ENCODE peak calls at places on chromosomes 1 and 21, in nine cellular contexts. P, S, N, T, F, D, K, V and Y are unnamed samples.
A peak's percentile ranks its signal among the peaks of the same experiment; 100 is the strongest.

GRCh38 chr1:116540088-116540487 is 30.7 kb downstream of the CD58 start:
- DNase-seq in K (no peak), T (no peak), V (no peak), N (no peak), F (no peak), S (no peak), P (no peak), D (no peak), Y (no peak)

GRCh38 chr1:234315091-234315541 is 58.1 kb upstream of the COA6 start:
- DNase-seq in S (peak; percentile 52), N (no peak), P (no peak), D (no peak), K (no peak), V (peak; percentile 77), F (peak; percentile 35), T (peak; percentile 84), Y (no peak)

GRCh38 chr1:207825296-207825695 is 73.4 kb downstream of the CD46 start:
- DNase-seq in D (no peak), F (no peak), N (no peak), P (no peak), V (no peak), K (no peak), S (no peak), T (no peak), Y (no peak)

GRCh38 chr1:172746091-172746949 is 87.4 kb downstream of the FASLG start:
- DNase-seq in D (peak; percentile 34), V (peak; percentile 99), S (peak; percentile 100), T (peak; percentile 100), N (peak; percentile 36), F (peak; percentile 99), P (no peak), K (no peak), Y (no peak)

GRCh38 chr1:15167386-15167785 is 13.8 kb downstream of the TMEM51 start:
- DNase-seq in D (no peak), K (no peak), V (peak; percentile 61), F (peak; percentile 61), S (no peak), P (no peak), T (peak; percentile 16), N (no peak), Y (no peak)

GRCh38 chr1:116824631-116825399 is 70.6 kb downstream of the CD2 start:
- DNase-seq in N (peak; percentile 36), T (no peak), F (no peak), V (peak; percentile 33), P (no peak), D (no peak), K (no peak), S (no peak), Y (no peak)

GRCh38 chr1:89962024-89962741 is 32.7 kb upstream of the ZNF326 start:
- DNase-seq in D (no peak), F (no peak), P (no peak), S (no peak), N (no peak), K (no peak), T (no peak), V (peak; percentile 44), Y (no peak)

GRCh38 chr1:23810818-23811420 is 10.4 kb upstream of the GALE start:
- DNase-seq in V (peak; percentile 56), T (peak; percentile 59), N (peak; percentile 90), K (no peak), F (peak; percentile 25), P (no peak), D (no peak), S (peak; percentile 43), Y (no peak)

GRCh38 chr1:109399326-109399957 is 1.7 kb upstream of the SORT1 start:
- DNase-seq in K (no peak), S (peak; percentile 69), P (no peak), N (peak; percentile 51), F (peak; percentile 73), T (peak; percentile 88), V (peak; percentile 82), D (no peak), Y (no peak)

GRCh38 chr1:51910182-51910581 is 31.7 kb upstream of the NRDC start:
- DNase-seq in S (no peak), P (no peak), K (no peak), V (no peak), N (no peak), D (no peak), T (no peak), F (no peak), Y (no peak)

GRCh38 chr1:180948846-180949615 is 36.3 kb downstream of the KIAA1614 start:
- DNase-seq in K (peak; percentile 59), S (no peak), V (no peak), T (no peak), F (no peak), D (no peak), P (no peak), N (no peak), Y (no peak)

GRCh38 chr1:55813619-55814018 is 598.5 kb upstream of the USP24 start:
- DNase-seq in K (no peak), N (peak; percentile 22), F (peak; percentile 84), P (no peak), V (peak; percentile 87), T (peak; percentile 49), S (peak; percentile 93), D (peak; percentile 64), Y (no peak)

GRCh38 chr1:112436384-112437156 is 40.6 kb downstream of the CTTNBP2NL start:
- DNase-seq in N (no peak), K (no peak), S (no peak), V (no peak), T (no peak), D (no peak), F (no peak), P (no peak), Y (no peak)

GRCh38 chr1:15465674-15466073 is 9.1 kb downstream of the CELA2A start:
- DNase-seq in D (no peak), K (no peak), T (no peak), F (no peak), P (no peak), V (no peak), N (no peak), S (no peak), Y (no peak)

GRCh38 chr1:92987462-92987861 is 26.2 kb upstream of the DIPK1A start:
- DNase-seq in D (no peak), S (no peak), F (no peak), T (no peak), K (no peak), N (no peak), V (no peak), P (no peak), Y (no peak)

GRCh38 chr1:177119311-177119710 is 45.2 kb downstream of the ASTN1 start:
- DNase-seq in S (no peak), P (no peak), K (no peak), D (no peak), T (no peak), F (no peak), N (no peak), V (no peak), Y (no peak)

GRCh38 chr21:41170442-41170841 is 2.5 kb downstream of the BACE2 start:
- DNase-seq in S (peak; percentile 46), D (peak; percentile 35), V (peak; percentile 54), P (no peak), K (no peak), N (peak; percentile 61), T (peak; percentile 71), F (peak; percentile 23), Y (no peak)
- TF ChIP-seq CTCF in S (peak; percentile 77), D (peak; percentile 34), V (peak; percentile 86), P (no peak), K (peak; percentile 33), N (peak; percentile 62), T (peak; percentile 86), F (peak; percentile 51), Y (no peak)

GRCh38 chr21:44066116-44066515 is 41.1 kb upstream of the PWP2 start:
- DNase-seq in N (no peak), V (no peak), S (no peak), K (no peak), F (no peak), D (no peak), T (no peak), P (no peak), Y (no peak)

GRCh38 chr21:44070391-44070790 is 36.8 kb upstream of the PWP2 start:
- DNase-seq in F (no peak), T (no peak), D (no peak), N (no peak), S (no peak), V (no peak), P (no peak), K (no peak), Y (no peak)

GRCh38 chr21:44064852-44065403 is 42.3 kb upstream of the PWP2 start:
- DNase-seq in K (no peak), V (no peak), D (no peak), S (no peak), F (no peak), N (no peak), T (no peak), P (no peak), Y (no peak)

GRCh38 chr21:44065428-44065827 is 41.8 kb upstream of the PWP2 start:
- DNase-seq in S (peak; percentile 65), D (no peak), N (no peak), V (peak; percentile 66), T (no peak), K (no peak), P (no peak), F (peak; percentile 23), Y (no peak)

DNA sequence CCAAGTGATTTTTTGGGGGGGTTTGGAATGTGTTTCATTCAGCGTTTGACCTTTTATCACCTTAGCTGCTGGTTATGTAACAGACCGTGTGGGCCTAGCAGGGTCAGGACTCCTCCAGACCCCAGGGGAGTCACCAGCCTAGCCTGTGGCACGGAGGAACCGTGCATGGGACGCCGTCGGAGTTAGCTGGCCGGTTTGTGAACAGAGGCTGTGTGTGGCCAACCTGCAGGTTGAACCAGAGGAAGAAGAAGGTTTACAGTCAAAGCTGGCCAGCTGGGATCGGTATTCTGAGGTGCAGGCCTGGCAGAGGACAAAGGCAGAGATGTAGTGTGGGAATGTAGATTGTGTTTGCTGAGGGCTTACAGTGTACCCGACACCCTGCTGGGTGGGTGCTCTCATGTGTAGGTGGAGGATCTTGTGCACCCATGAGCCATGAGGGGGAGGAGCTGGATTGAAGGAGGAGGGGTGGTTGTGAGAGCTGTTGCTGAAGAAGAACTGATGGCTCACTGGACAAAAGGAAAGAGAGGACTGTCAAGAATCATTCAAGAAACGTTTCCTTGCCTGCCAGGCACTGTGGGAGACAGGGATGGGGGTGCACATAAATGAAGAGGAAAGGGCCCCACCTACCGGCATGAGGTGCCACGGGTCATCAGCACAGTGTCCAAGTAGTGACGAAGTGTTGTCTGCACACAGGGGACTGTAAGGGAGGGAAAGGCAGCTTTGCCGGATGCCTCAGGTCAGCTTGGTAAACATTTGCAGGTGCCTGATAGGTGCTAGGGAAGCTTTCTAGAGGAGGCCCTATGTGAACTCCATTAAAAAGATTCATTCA is 40.0 kb upstream of the PWP2 start:
- DNase-seq in D (no peak), P (no peak), V (no peak), N (no peak), T (no peak), S (peak; percentile 29), F (no peak), K (no peak), Y (no peak)
- TF ChIP-seq CTCF in D (no peak), P (no peak), V (no peak), N (no peak), T (peak; percentile 8), S (peak; percentile 19), F (no peak), K (no peak), Y (no peak)

GRCh38 chr1:43590389-43590788 is 59.6 kb upstream of the KDM4A start:
- DNase-seq in N (no peak), T (no peak), S (no peak), K (no peak), D (no peak), F (no peak), P (no peak), V (no peak), Y (no peak)
- TF ChIP-seq CTCF in N (no peak), T (peak; percentile 53), S (peak; percentile 5), K (no peak), D (no peak), F (no peak), P (peak; percentile 52), V (no peak), Y (no peak)

GRCh38 chr1:76868154-76868882 is 1.0 kb downstream of the ST6GALNAC5 start:
- DNase-seq in S (peak; percentile 15), N (no peak), K (peak; percentile 83), V (peak; percentile 22), D (no peak), P (peak; percentile 35), F (peak; percentile 44), T (peak; percentile 13), Y (no peak)
- TF ChIP-seq CTCF in S (no peak), N (no peak), K (no peak), V (no peak), D (peak; percentile 10), P (no peak), F (no peak), T (peak; percentile 34), Y (peak; percentile 18)